ENCODE peak calls at places on chromosome 5, in ten cellular contexts. E is prostate gland; B is WTC11; P is activated CD8-positive, alpha-beta T cell treated with anti-CD3 and anti-CD28 coated beads for 36 hours; Y is nephron progenitor cell; X is psoas muscle; Q is osteocyte; U is AG09319; D is epithelial cell of esophagus; R is cardiac muscle cell. H is an unnamed sample.
A peak's percentile ranks its signal among the peaks of the same experiment; 100 is the strongest.

GRCh38 chr5:134116789-134117761 is 2.6 kb downstream of the TCF7 start:
- DNase-seq in E (no peak), B (no peak), P (no peak), Y (no peak), X (no peak), Q (no peak), U (no peak), D (no peak), R (no peak), H (no peak)

GRCh38 chr5:11563822-11564221 is 340.4 kb downstream of the CTNND2 start:
- DNase-seq in E (no peak), B (no peak), P (no peak), Y (no peak), X (no peak), Q (no peak), U (no peak), D (no peak), R (no peak), H (no peak)

GRCh38 chr5:157926953-157927352 is 68.0 kb upstream of the CLINT1 start:
- DNase-seq in E (no peak), B (no peak), P (no peak), Y (no peak), X (no peak), Q (no peak), U (no peak), D (no peak), R (no peak), H (no peak)

GRCh38 chr5:95988877-95989276 is 27.2 kb upstream of the ELL2 start:
- DNase-seq in E (no peak), B (no peak), P (no peak), Y (no peak), X (no peak), Q (no peak), U (no peak), D (no peak), R (no peak), H (no peak)

GRCh38 chr5:6465831-6466790 is 17.5 kb downstream of the UBE2QL1 start:
- DNase-seq in E (no peak), B (no peak), P (no peak), Y (no peak), X (no peak), Q (peak; percentile 77), U (no peak), D (no peak), R (no peak), H (no peak)

GRCh38 chr5:109191153-109191558 is 218.6 kb downstream of the PJA2 start:
- DNase-seq in E (no peak), B (no peak), P (peak; percentile 5), Y (no peak), X (no peak), Q (no peak), U (peak; percentile 31), D (peak; percentile 68), R (peak; percentile 70), H (peak; percentile 15)

GRCh38 chr5:23721336-23721735 is 213.9 kb downstream of the PRDM9 start:
- DNase-seq in E (no peak), B (no peak), P (no peak), Y (no peak), X (no peak), Q (no peak), U (no peak), D (no peak), R (no peak), H (no peak)

GRCh38 chr5:135832941-135833340 is 1.5 kb upstream of the SLC25A48 start:
- DNase-seq in E (no peak), B (no peak), P (no peak), Y (no peak), X (no peak), Q (peak; percentile 78), U (no peak), D (no peak), R (no peak), H (no peak)

GRCh38 chr5:130074820-130075219 is 170.6 kb downstream of the CHSY3 start:
- DNase-seq in E (no peak), B (no peak), P (no peak), Y (no peak), X (no peak), Q (no peak), U (no peak), D (no peak), R (no peak), H (no peak)

DNA sequence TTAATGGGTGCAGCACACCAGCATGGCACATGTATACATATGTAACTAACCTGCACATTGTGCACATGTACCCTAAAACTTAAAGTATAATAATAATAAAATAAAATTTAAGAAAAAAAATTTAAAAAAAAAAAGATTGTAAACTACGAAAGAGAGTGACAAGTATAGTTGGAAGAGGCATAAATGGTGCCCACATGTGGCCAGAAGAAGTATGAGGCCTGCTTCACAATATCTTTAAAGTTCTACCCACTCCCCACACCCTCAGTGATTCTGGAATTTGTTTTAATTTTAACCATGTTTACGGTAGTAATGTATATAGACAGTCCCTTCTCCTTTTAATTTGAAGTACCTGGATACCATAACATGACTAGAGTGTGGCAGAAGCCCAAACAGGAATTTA is 172.7 kb downstream of the CHSY3 start:
- DNase-seq in E (no peak), B (no peak), P (no peak), Y (no peak), X (no peak), Q (no peak), U (no peak), D (no peak), R (no peak), H (no peak)
- TF ChIP-seq CTCF in E (no peak), B (no peak), P (no peak), Y (no peak), X (no peak), Q (peak; percentile 51), U (peak; percentile 14), D (no peak), R (peak; percentile 18), H (no peak)

DNA sequence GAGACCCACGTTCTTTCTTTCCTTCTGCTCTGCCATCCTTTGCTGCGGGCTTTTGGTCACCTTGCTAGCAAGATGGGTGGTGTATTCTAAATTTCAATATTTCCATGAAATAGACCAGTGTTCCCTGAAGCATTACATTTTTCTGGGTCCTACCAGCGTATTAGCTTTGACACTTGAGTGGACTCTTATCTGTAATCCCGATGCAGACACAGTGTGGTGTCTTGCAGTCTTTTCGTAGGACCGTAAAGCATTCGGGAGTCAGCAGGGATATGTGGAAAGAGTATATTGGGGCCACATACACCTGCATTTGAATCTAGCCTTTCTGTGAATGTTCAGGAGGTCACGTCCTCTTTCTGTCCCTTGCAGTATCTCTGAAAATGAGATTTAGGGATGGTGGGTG is 124.7 kb upstream of the CPEB4 start:
- DNase-seq in E (no peak), B (no peak), P (no peak), Y (no peak), X (no peak), Q (no peak), U (no peak), D (no peak), R (no peak), H (no peak)
- TF ChIP-seq CTCF in E (no peak), B (no peak), P (no peak), Y (no peak), X (no peak), Q (no peak), U (no peak), D (no peak), R (no peak), H (no peak)

GRCh38 chr5:52988335-52989024 is 672 bp upstream of the ITGA2 start:
- DNase-seq in E (no peak), B (no peak), P (peak; percentile 36), Y (no peak), X (no peak), Q (no peak), U (no peak), D (peak; percentile 50), R (no peak), H (no peak)

GRCh38 chr5:52989025-52989780 is at the start of gene ITGA2:
- DNase-seq in E (peak; percentile 64), B (peak; percentile 63), P (peak; percentile 36), Y (peak; percentile 66), X (peak; percentile 35), Q (peak; percentile 84), U (no peak), D (peak; percentile 87), R (peak; percentile 71), H (peak; percentile 33)

GRCh38 chr5:52990531-52990925 is 1.4 kb downstream of the ITGA2 start:
- DNase-seq in E (no peak), B (no peak), P (no peak), Y (no peak), X (no peak), Q (no peak), U (no peak), D (no peak), R (no peak), H (no peak)

GRCh38 chr5:52987711-52988329 is 1.3 kb upstream of the ITGA2 start:
- DNase-seq in E (peak; percentile 40), B (no peak), P (no peak), Y (no peak), X (no peak), Q (no peak), U (no peak), D (peak; percentile 97), R (no peak), H (peak; percentile 69)

GRCh38 chr5:52989781-52990530 is 804 bp downstream of the ITGA2 start:
- DNase-seq in E (peak; percentile 51), B (peak; percentile 64), P (peak; percentile 56), Y (peak; percentile 39), X (peak; percentile 30), Q (no peak), U (no peak), D (peak; percentile 56), R (peak; percentile 66), H (peak; percentile 63)
- TF ChIP-seq CTCF in E (no peak), B (no peak), P (no peak), Y (no peak), X (peak; percentile 22), Q (peak; percentile 43), U (peak; percentile 44), D (peak; percentile 48), R (peak; percentile 40), H (peak; percentile 39)

GRCh38 chr5:179680780-179681411 is at the start of gene CBY3:
- DNase-seq in E (no peak), B (no peak), P (no peak), Y (no peak), X (no peak), Q (no peak), U (no peak), D (no peak), R (no peak), H (peak; percentile 21)

GRCh38 chr5:179680014-179680779 is 637 bp downstream of the CBY3 start:
- DNase-seq in E (no peak), B (no peak), P (no peak), Y (no peak), X (no peak), Q (no peak), U (no peak), D (no peak), R (no peak), H (no peak)

GRCh38 chr5:179679014-179679674 is 1.7 kb downstream of the CBY3 start:
- DNase-seq in E (peak; percentile 58), B (peak; percentile 84), P (peak; percentile 91), Y (peak; percentile 64), X (peak; percentile 81), Q (peak; percentile 85), U (no peak), D (peak; percentile 69), R (peak; percentile 82), H (no peak)

DNA sequence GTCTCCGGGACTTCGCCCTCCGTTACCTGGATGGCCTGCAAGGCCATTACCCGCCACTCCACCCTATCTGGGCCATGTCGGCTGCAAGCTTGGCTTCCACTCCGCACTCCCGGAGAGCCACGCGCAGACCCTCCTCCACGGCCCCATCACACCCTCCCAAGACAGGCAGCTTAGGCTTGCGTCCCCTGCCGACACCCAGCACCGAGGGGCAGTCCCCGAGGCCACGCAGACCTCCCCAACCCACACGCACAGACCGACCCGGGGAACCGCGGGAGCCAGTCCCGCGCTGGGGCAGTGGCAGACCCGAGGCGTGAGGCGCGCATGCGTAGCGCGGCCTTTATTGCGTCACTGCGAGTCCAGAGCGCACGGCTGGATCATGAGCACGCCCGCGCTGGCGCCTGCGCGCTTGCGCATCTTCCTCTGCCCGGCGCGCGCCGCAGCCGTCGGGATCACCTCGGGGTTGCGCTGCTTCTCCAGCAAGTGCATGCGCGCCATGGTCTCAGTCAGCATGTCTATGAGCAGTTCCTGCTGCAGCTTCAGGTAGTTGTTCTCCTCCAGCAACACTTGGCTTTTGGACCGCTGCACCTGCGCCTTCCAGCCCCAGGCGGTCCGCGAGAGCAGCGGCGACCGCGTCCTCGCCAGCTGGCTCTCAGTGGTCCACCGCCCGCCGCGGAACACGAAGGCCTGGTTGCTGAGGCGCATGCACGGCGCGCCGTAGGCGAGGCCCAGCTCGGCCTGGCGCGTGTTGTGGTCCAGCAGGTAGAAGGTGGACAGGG is 2.4 kb downstream of the CBY3 start:
- DNase-seq in E (peak; percentile 94), B (peak; percentile 93), P (peak; percentile 97), Y (peak; percentile 94), X (peak; percentile 97), Q (peak; percentile 98), U (peak; percentile 83), D (peak; percentile 95), R (peak; percentile 97), H (peak; percentile 85)
- TF ChIP-seq CTCF in E (no peak), B (no peak), P (no peak), Y (no peak), X (no peak), Q (no peak), U (no peak), D (no peak), R (peak; percentile 1), H (no peak)

H was measured in HFFc6.